ENCODE peak calls at places on chromosomes 3 and 15, in five cellular contexts. E, Q, B, X and S are unnamed samples.
A peak's percentile ranks its signal among the peaks of the same experiment; 100 is the strongest.

GRCh38 chr3:179432021-179432420 is 19.2 kb downstream of the GNB4 start:
- DNase-seq in E (no peak), Q (no peak), B (no peak), X (no peak), S (no peak)

GRCh38 chr3:80997622-80998021 is 763.8 kb downstream of the GBE1 start:
- DNase-seq in E (no peak), Q (no peak), B (no peak), X (no peak), S (no peak)

GRCh38 chr15:40310001-40310959 is 2.5 kb upstream of the PLCB2 start:
- DNase-seq in E (peak; percentile 47), Q (peak; percentile 56), B (peak; percentile 53), X (peak; percentile 70), S (no peak)

GRCh38 chr3:49357466-49358216 is 512 bp downstream of the GPX1 start:
- DNase-seq in E (peak; percentile 93), Q (no peak), B (peak; percentile 96), X (peak; percentile 40), S (peak; percentile 68)

GRCh38 chr3:43128458-43128857 is 22.6 kb upstream of the POMGNT2 start:
- DNase-seq in E (no peak), Q (no peak), B (no peak), X (no peak), S (no peak)

GRCh38 chr3:184176377-184177330 is 2.0 kb downstream of the AP2M1 start:
- DNase-seq in E (peak; percentile 98), Q (no peak), B (peak; percentile 99), X (peak; percentile 75), S (peak; percentile 84)

GRCh38 chr3:171054921-171055320 is 28.4 kb upstream of the SLC2A2 start:
- DNase-seq in E (no peak), Q (no peak), B (peak; percentile 40), X (no peak), S (no peak)

GRCh38 chr3:97910931-97911351 is 61.3 kb downstream of the RIOX2 start:
- DNase-seq in E (no peak), Q (no peak), B (no peak), X (no peak), S (no peak)

GRCh38 chr15:37101634-37102314 is 1.4 kb upstream of the MEIS2 start:
- DNase-seq in E (peak; percentile 85), Q (peak; percentile 81), B (peak; percentile 90), X (peak; percentile 77), S (no peak)

GRCh38 chr15:39621210-39621609 is 40.3 kb downstream of the THBS1 start:
- DNase-seq in E (no peak), Q (no peak), B (no peak), X (no peak), S (no peak)

GRCh38 chr3:154971771-154972326 is 108.3 kb upstream of the MME start:
- DNase-seq in E (peak; percentile 69), Q (no peak), B (peak; percentile 79), X (no peak), S (peak; percentile 91)

GRCh38 chr3:149969110-149969944 is 1.4 kb downstream of the PFN2 start:
- DNase-seq in E (peak; percentile 95), Q (peak; percentile 43), B (peak; percentile 93), X (peak; percentile 72), S (no peak)

GRCh38 chr15:65214010-65214409 is 2.7 kb upstream of the CILP start:
- DNase-seq in E (no peak), Q (no peak), B (no peak), X (no peak), S (no peak)

GRCh38 chr3:35743218-35743617 is 103.9 kb downstream of the ARPP21 start:
- DNase-seq in E (no peak), Q (no peak), B (no peak), X (no peak), S (no peak)

GRCh38 chr3:47130557-47130956 is 33.4 kb downstream of the SETD2 start:
- DNase-seq in E (no peak), Q (no peak), B (no peak), X (no peak), S (no peak)

GRCh38 chr3:51817375-51817774 is 38.3 kb upstream of the IQCF6 start:
- DNase-seq in E (no peak), Q (no peak), B (no peak), X (no peak), S (no peak)

GRCh38 chr15:98938804-98939203 is 68.8 kb downstream of the PGPEP1L start:
- DNase-seq in E (no peak), Q (no peak), B (no peak), X (no peak), S (no peak)

GRCh38 chr3:21216598-21216997 is 534.4 kb downstream of the ZNF385D start:
- DNase-seq in E (no peak), Q (peak; percentile 10), B (peak; percentile 20), X (peak; percentile 30), S (no peak)

GRCh38 chr3:100900671-100901070 is 92.5 kb downstream of the ABI3BP start:
- DNase-seq in E (peak; percentile 54), Q (no peak), B (peak; percentile 55), X (no peak), S (no peak)

GRCh38 chr3:149015383-149015782 is 24.0 kb downstream of the GYG1 start:
- DNase-seq in E (peak; percentile 44), Q (no peak), B (peak; percentile 50), X (no peak), S (no peak)

GRCh38 chr15:98428253-98428989 is 219.9 kb upstream of the IGF1R start:
- DNase-seq in E (peak; percentile 67), Q (peak; percentile 87), B (peak; percentile 88), X (peak; percentile 91), S (peak; percentile 13)

GRCh38 chr15:99507016-99507731 is 58.6 kb upstream of the MEF2A start:
- DNase-seq in E (no peak), Q (no peak), B (peak; percentile 59), X (no peak), S (no peak)

GRCh38 chr15:27956285-27956684 is 142.8 kb downstream of the OCA2 start:
- DNase-seq in E (no peak), Q (no peak), B (no peak), X (no peak), S (no peak)

GRCh38 chr15:87403973-87404372 is 852.6 kb downstream of the NTRK3 start:
- DNase-seq in E (no peak), Q (no peak), B (no peak), X (no peak), S (no peak)

GRCh38 chr15:93587046-93587445 is 498.0 kb upstream of the RGMA start:
- DNase-seq in E (no peak), Q (no peak), B (no peak), X (no peak), S (no peak)

GRCh38 chr3:123869165-123869564 is 15.0 kb downstream of the MYLK start:
- DNase-seq in E (no peak), Q (no peak), B (peak; percentile 24), X (no peak), S (no peak)